ENCODE peak calls at places on chromosomes 4 and X, in four cellular contexts. G is brain microvascular endothelial cell, O is H9, P is IMR-90. V is an unnamed sample.

GRCh38 chr4:156778606-156779005 is 193.0 kb downstream of the PDGFC start:
- DNase-seq in G (no peak), O (no peak), P (peak), V (peak)

GRCh38 chr4:630661-631060 is 5.3 kb downstream of the PDE6B start:
- DNase-seq in G (no peak), O (peak), P (no peak), V (no peak)

GRCh38 chr4:40630335-40631021 is 814 bp upstream of the RBM47 start:
- DNase-seq in G (no peak), O (peak), P (no peak), V (peak)

GRCh38 chr4:7364979-7365378 is 69.8 kb downstream of the PSAPL1 start:
- DNase-seq in G (no peak), O (no peak), P (no peak), V (no peak)

GRCh38 chrX:71466979-71467523 is 65.9 kb upstream of the OGT start:
- DNase-seq in G (no peak), O (no peak), P (no peak), V (no peak)

GRCh38 chr4:22719218-22719617 is 26.5 kb downstream of the GBA3 start:
- DNase-seq in G (no peak), O (no peak), P (no peak), V (no peak)

GRCh38 chr4:125277827-125278226 is 36.9 kb upstream of the FAT4 start:
- DNase-seq in G (no peak), O (no peak), P (no peak), V (no peak)

GRCh38 chrX:103376118-103376978 is at the start of gene BEX3:
- DNase-seq in G (no peak), O (peak), P (peak), V (peak)

GRCh38 chrX:47361538-47362511 is 8.6 kb upstream of the ZNF157 start:
- DNase-seq in G (peak), O (peak), P (peak), V (peak)

GRCh38 chr4:184251680-184252000 is 34.0 kb upstream of the ENPP6 start:
- DNase-seq in G (no peak), O (no peak), P (no peak), V (no peak)

GRCh38 chr4:89609756-89610155 is 227.2 kb downstream of the SNCA start:
- DNase-seq in G (no peak), O (no peak), P (no peak), V (no peak)

GRCh38 chr4:5967783-5968182 is 50.4 kb downstream of the C4orf50 start:
- DNase-seq in G (no peak), O (no peak), P (no peak), V (no peak)

GRCh38 chrX:74550295-74550802 is 64.1 kb downstream of the RLIM start:
- DNase-seq in G (peak), O (peak), P (peak), V (peak)

GRCh38 chr4:125387770-125388169 is 73.0 kb downstream of the FAT4 start:
- DNase-seq in G (no peak), O (no peak), P (no peak), V (no peak)

GRCh38 chr4:116092961-116093360 is 979.5 kb upstream of the NDST4 start:
- DNase-seq in G (no peak), O (no peak), P (no peak), V (peak)

GRCh38 chr4:11650801-11651596 is 222.3 kb upstream of the HS3ST1 start:
- DNase-seq in G (no peak), O (no peak), P (peak), V (no peak)

GRCh38 chr4:166075599-166075998 is 202.6 kb downstream of the TLL1 start:
- DNase-seq in G (no peak), O (no peak), P (no peak), V (no peak)

GRCh38 chr4:10898072-10898471 is 213.5 kb upstream of the CLNK start:
- DNase-seq in G (no peak), O (no peak), P (no peak), V (no peak)

GRCh38 chr4:73711989-73712388 is 28.4 kb upstream of the CXCL8 start:
- DNase-seq in G (no peak), O (no peak), P (no peak), V (no peak)

GRCh38 chr4:128061566-128062536 is 739 bp downstream of the LARP1B start:
- DNase-seq in G (peak), O (peak), P (peak), V (peak)

GRCh38 chrX:87663421-87663820 is 145.8 kb downstream of the KLHL4 start:
- DNase-seq in G (no peak), O (no peak), P (no peak), V (no peak)

GRCh38 chr4:170305627-170306026 is 215.9 kb upstream of the AADAT start:
- DNase-seq in G (no peak), O (no peak), P (no peak), V (no peak)

GRCh38 chrX:135737361-135738071 is 24.1 kb downstream of the CT45A1 start:
- DNase-seq in G (no peak), O (no peak), P (peak), V (no peak)

GRCh38 chr4:176981551-176981950 is 188.8 kb upstream of the VEGFC start:
- DNase-seq in G (no peak), O (no peak), P (peak), V (no peak)

GRCh38 chr4:89489338-89489771 is 181.8 kb upstream of the GPRIN3 start:
- DNase-seq in G (no peak), O (peak), P (no peak), V (no peak)

GRCh38 chr4:177250056-177250696 is 59.5 kb upstream of the NEIL3 start:
- DNase-seq in G (peak), O (peak), P (peak), V (peak)

GRCh38 chrX:71184803-71185495 is 38.1 kb upstream of the GJB1 start:
- DNase-seq in G (no peak), O (no peak), P (no peak), V (no peak)

GRCh38 chrX:9706426-9706825 is 59.2 kb downstream of the GPR143 start:
- DNase-seq in G (no peak), O (no peak), P (no peak), V (no peak)

GRCh38 chr4:159105063-159105414 is 2.2 kb downstream of the RAPGEF2 start:
- DNase-seq in G (peak), O (no peak), P (peak), V (peak)

GRCh38 chrX:80431502-80431832 is 11.2 kb downstream of the TENT5D start:
- DNase-seq in G (no peak), O (no peak), P (no peak), V (no peak)

GRCh38 chr4:14301993-14302392 is 674.5 kb upstream of the BOD1L1 start:
- DNase-seq in G (no peak), O (no peak), P (no peak), V (no peak)

GRCh38 chrX:69616520-69617203 is 749 bp downstream of the EDA start:
- DNase-seq in G (no peak), O (peak), P (no peak), V (no peak)

GRCh38 chrX:152900937-152901445 is 3.1 kb downstream of the ZNF185 start:
- DNase-seq in G (no peak), O (no peak), P (no peak), V (no peak)

GRCh38 chr4:78937837-78938236 is 1.4 kb downstream of the PAQR3 start:
- DNase-seq in G (no peak), O (no peak), P (peak), V (no peak)

GRCh38 chr4:42626629-42627028 is 30.3 kb downstream of the ATP8A1 start:
- DNase-seq in G (no peak), O (no peak), P (no peak), V (no peak)

GRCh38 chrX:138897621-138898492 is 186.3 kb upstream of the FGF13 start:
- DNase-seq in G (no peak), O (no peak), P (no peak), V (peak)

GRCh38 chrX:50913520-50913919 is 3.0 kb downstream of the BMP15 start:
- DNase-seq in G (no peak), O (no peak), P (no peak), V (no peak)

GRCh38 chr4:140367738-140368137 is 5.7 kb upstream of the SCOC start:
- DNase-seq in G (peak), O (no peak), P (peak), V (peak)

GRCh38 chr4:167642250-167642649 is 408.0 kb upstream of the SPOCK3 start:
- DNase-seq in G (no peak), O (no peak), P (no peak), V (no peak)

GRCh38 chr4:145723336-145723735 is 43.4 kb downstream of the C4orf51 start:
- DNase-seq in G (no peak), O (no peak), P (no peak), V (peak)
- TF ChIP-seq CTCF in G (no peak), O (peak), P (no peak), V (no peak)

GRCh38 chr4:143407475-143407874 is 70.8 kb downstream of the GAB1 start:
- DNase-seq in G (no peak), O (no peak), P (no peak), V (no peak)

GRCh38 chr4:143406523-143406922 is 69.8 kb downstream of the GAB1 start:
- DNase-seq in G (peak), O (no peak), P (no peak), V (no peak)

GRCh38 chr4:143410015-143410414 is 73.3 kb downstream of the GAB1 start:
- DNase-seq in G (no peak), O (no peak), P (no peak), V (no peak)

GRCh38 chr4:143411527-143412480 is 75.1 kb downstream of the GAB1 start:
- DNase-seq in G (peak), O (no peak), P (peak), V (no peak)
- H3K27ac ChIP-seq in G (no peak), O (no peak), P (no peak), V (no peak)

GRCh38 chrX:28802625-28803024 is 215.4 kb downstream of the IL1RAPL1 start:
- DNase-seq in G (no peak), O (no peak), P (no peak), V (no peak)
- TF ChIP-seq CTCF in G (peak), O (peak), P (peak), V (no peak)

DNA sequence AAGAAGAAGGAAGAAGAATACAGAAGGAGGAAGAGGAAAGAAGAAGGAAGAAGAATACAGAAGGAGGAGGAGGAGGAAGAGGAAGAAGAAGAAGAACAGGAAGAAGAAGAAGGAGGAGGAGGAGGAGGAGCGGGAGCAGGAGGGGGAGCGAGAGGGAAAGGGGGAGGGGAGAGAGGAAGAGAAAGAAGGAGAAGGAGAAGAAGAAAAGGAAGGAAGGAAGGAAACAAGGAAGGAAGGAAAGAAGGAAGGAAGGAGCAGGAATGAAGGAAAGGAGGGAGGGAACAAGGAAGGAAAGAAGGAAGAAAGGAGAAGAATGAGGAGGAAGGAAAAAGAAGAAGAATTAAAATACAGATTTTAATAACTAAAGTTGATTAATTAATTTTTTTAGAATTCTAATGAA is 82.5 kb upstream of the PTPN13 start:
- DNase-seq in G (no peak), O (no peak), P (no peak), V (no peak)
- H3K27ac ChIP-seq in G (no peak), O (no peak), P (no peak), V (no peak)

GRCh38 chrX:14029425-14030247 is at the start of gene GEMIN8:
- DNase-seq in G (peak), O (peak), P (peak), V (peak)
- TF ChIP-seq CTCF in G (no peak), O (no peak), P (no peak), V (no peak)

DNA sequence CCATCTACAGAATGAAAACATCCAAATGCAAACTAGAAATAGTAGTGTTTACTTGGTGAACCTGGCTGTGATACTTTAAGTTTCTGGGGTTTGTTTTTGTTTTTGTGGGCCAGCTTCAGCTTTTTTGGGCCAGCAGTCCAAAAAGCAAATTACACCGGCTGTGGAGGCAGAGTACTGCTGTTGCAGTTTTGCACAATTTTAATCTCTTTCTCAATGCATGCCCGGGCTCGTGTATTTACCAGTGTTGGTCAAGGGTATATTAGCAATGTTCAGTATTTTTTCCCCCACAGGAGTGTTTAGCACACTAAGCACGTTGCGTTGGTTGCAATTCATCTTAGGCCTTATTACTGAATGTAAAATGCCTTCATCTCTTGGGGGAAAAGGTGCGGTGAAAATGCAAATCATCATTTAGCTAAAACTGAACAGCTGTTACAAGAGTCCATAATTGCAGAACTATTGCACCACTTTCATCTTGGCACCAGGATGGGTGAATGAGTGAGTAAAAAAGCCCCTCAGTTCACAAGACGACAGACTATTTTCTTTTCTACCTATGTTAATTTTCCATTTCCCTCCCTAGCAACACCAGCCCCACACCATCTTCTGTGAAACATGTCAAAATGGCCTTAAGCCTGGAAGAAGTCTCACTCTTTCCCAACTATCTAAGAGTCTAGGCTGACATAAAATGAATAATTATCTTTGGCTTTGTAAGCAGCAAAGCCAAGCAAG is 1.8 kb upstream of the CNOT6L start:
- DNase-seq in G (no peak), O (no peak), P (no peak), V (no peak)
- H3K27ac ChIP-seq in G (no peak), O (no peak), P (no peak), V (peak)

GRCh38 chr4:83961575-83961974 is 425.7 kb downstream of the GPAT3 start:
- DNase-seq in G (peak), O (no peak), P (peak), V (peak)
- TF ChIP-seq CTCF in G (peak), O (no peak), P (peak), V (no peak)